ENCODE peak calls at places on chromosomes 7 and 10, in six cellular contexts. One of them, this sample, is unnamed.

GRCh38 chr10:133230387-133231195 is 574 bp downstream of the UTF1 start:
- DNase-seq in neuronal stem cell: no peak
- DNase-seq in GM23248: no peak
- DNase-seq in colonic mucosa: no peak
- DNase-seq in neural progenitor cell: peak; percentile 75
- DNase-seq in mesendoderm: peak; percentile 31
- DNase-seq in this sample: peak; percentile 6

GRCh38 chr7:2004841-2005351 is 227.8 kb downstream of the MAD1L1 start:
- DNase-seq in neuronal stem cell: no peak
- DNase-seq in colonic mucosa: no peak
- DNase-seq in mesendoderm: no peak
- DNase-seq in neural progenitor cell: no peak
- DNase-seq in GM23248: no peak
- DNase-seq in this sample: no peak

GRCh38 chr7:3092468-3092867 is 48.8 kb upstream of the CARD11 start:
- DNase-seq in neural progenitor cell: no peak
- DNase-seq in colonic mucosa: peak; percentile 22
- DNase-seq in GM23248: no peak
- DNase-seq in neuronal stem cell: no peak
- DNase-seq in mesendoderm: no peak
- DNase-seq in this sample: no peak

GRCh38 chr7:99752354-99752753 is 17.4 kb upstream of the CYP3A7 start:
- DNase-seq in neural progenitor cell: no peak
- DNase-seq in GM23248: peak; percentile 26
- DNase-seq in colonic mucosa: peak; percentile 68
- DNase-seq in mesendoderm: no peak
- DNase-seq in neuronal stem cell: no peak
- DNase-seq in this sample: no peak

GRCh38 chr10:114538544-114538906 is 119.5 kb downstream of the ABLIM1 start:
- DNase-seq in neuronal stem cell: no peak
- DNase-seq in colonic mucosa: peak; percentile 90
- DNase-seq in mesendoderm: no peak
- DNase-seq in GM23248: no peak
- DNase-seq in neural progenitor cell: peak; percentile 67
- DNase-seq in this sample: no peak

GRCh38 chr10:61754553-61755540 is 92.1 kb downstream of the CABCOCO1 start:
- DNase-seq in GM23248: peak; percentile 10
- DNase-seq in neural progenitor cell: no peak
- DNase-seq in mesendoderm: no peak
- DNase-seq in colonic mucosa: no peak
- DNase-seq in neuronal stem cell: no peak
- DNase-seq in this sample: peak; percentile 21

GRCh38 chr7:49812534-49812933 is 39.1 kb downstream of the VWC2 start:
- DNase-seq in GM23248: no peak
- DNase-seq in neuronal stem cell: no peak
- DNase-seq in mesendoderm: no peak
- DNase-seq in colonic mucosa: no peak
- DNase-seq in neural progenitor cell: no peak
- DNase-seq in this sample: no peak

GRCh38 chr7:107594961-107595737 is 15.1 kb downstream of the BCAP29 start:
- DNase-seq in neuronal stem cell: no peak
- DNase-seq in neural progenitor cell: no peak
- DNase-seq in mesendoderm: peak; percentile 79
- DNase-seq in GM23248: peak; percentile 96
- DNase-seq in colonic mucosa: no peak
- DNase-seq in this sample: peak; percentile 87

GRCh38 chr10:132199268-132199853 is 12.6 kb downstream of the DPYSL4 start:
- DNase-seq in neuronal stem cell: no peak
- DNase-seq in GM23248: no peak
- DNase-seq in mesendoderm: no peak
- DNase-seq in neural progenitor cell: no peak
- DNase-seq in colonic mucosa: no peak
- DNase-seq in this sample: no peak

GRCh38 chr7:119594956-119595355 is 678.0 kb upstream of the KCND2 start:
- DNase-seq in mesendoderm: peak; percentile 95
- DNase-seq in GM23248: no peak
- DNase-seq in colonic mucosa: no peak
- DNase-seq in neuronal stem cell: no peak
- DNase-seq in neural progenitor cell: peak; percentile 40
- DNase-seq in this sample: no peak

GRCh38 chr7:92340016-92340415 is 94.2 kb downstream of the ANKIB1 start:
- DNase-seq in neuronal stem cell: no peak
- DNase-seq in neural progenitor cell: peak; percentile 4
- DNase-seq in colonic mucosa: no peak
- DNase-seq in mesendoderm: no peak
- DNase-seq in GM23248: no peak
- DNase-seq in this sample: no peak

GRCh38 chr7:48040944-48041664 is 5.8 kb downstream of the C7orf57 start:
- DNase-seq in mesendoderm: no peak
- DNase-seq in neuronal stem cell: no peak
- DNase-seq in colonic mucosa: no peak
- DNase-seq in GM23248: peak; percentile 16
- DNase-seq in neural progenitor cell: no peak
- DNase-seq in this sample: no peak

GRCh38 chr7:114663502-114663901 is 248.9 kb downstream of the FOXP2 start:
- DNase-seq in GM23248: peak; percentile 42
- DNase-seq in neuronal stem cell: peak; percentile 14
- DNase-seq in mesendoderm: peak; percentile 59
- DNase-seq in neural progenitor cell: peak; percentile 34
- DNase-seq in colonic mucosa: no peak
- DNase-seq in this sample: peak; percentile 65

GRCh38 chr7:111082351-111082750 is 8.6 kb upstream of the LRRN3 start:
- DNase-seq in colonic mucosa: no peak
- DNase-seq in neural progenitor cell: peak; percentile 34
- DNase-seq in mesendoderm: no peak
- DNase-seq in neuronal stem cell: no peak
- DNase-seq in GM23248: peak; percentile 71
- DNase-seq in this sample: peak; percentile 76

GRCh38 chr7:68613897-68614296 is 984.4 kb upstream of the AUTS2 start:
- DNase-seq in neuronal stem cell: no peak
- DNase-seq in mesendoderm: no peak
- DNase-seq in colonic mucosa: no peak
- DNase-seq in neural progenitor cell: no peak
- DNase-seq in GM23248: no peak
- DNase-seq in this sample: peak; percentile 36

GRCh38 chr7:44750921-44751571 is 2.4 kb downstream of the ZMIZ2 start:
- DNase-seq in neuronal stem cell: no peak
- DNase-seq in mesendoderm: no peak
- DNase-seq in colonic mucosa: no peak
- DNase-seq in GM23248: no peak
- DNase-seq in neural progenitor cell: no peak
- DNase-seq in this sample: no peak

GRCh38 chr7:133310232-133310852 is 57.5 kb downstream of the EXOC4 start:
- DNase-seq in GM23248: no peak
- DNase-seq in colonic mucosa: no peak
- DNase-seq in neuronal stem cell: no peak
- DNase-seq in neural progenitor cell: no peak
- DNase-seq in mesendoderm: no peak
- DNase-seq in this sample: peak; percentile 19

GRCh38 chr7:133853706-133854276 is 273.3 kb upstream of the LRGUK start:
- DNase-seq in mesendoderm: peak; percentile 77
- DNase-seq in neuronal stem cell: peak; percentile 26
- DNase-seq in GM23248: peak; percentile 87
- DNase-seq in neural progenitor cell: peak; percentile 72
- DNase-seq in colonic mucosa: peak; percentile 61
- DNase-seq in this sample: peak; percentile 82

GRCh38 chr7:87146740-87147386 is 5.4 kb upstream of the DMTF1 start:
- DNase-seq in neural progenitor cell: no peak
- DNase-seq in colonic mucosa: no peak
- DNase-seq in mesendoderm: peak; percentile 10
- DNase-seq in neuronal stem cell: no peak
- DNase-seq in GM23248: no peak
- DNase-seq in this sample: no peak

GRCh38 chr10:50740351-50740688 is 584 bp downstream of the ASAH2B start:
- DNase-seq in colonic mucosa: no peak
- DNase-seq in neural progenitor cell: peak; percentile 6
- DNase-seq in neuronal stem cell: no peak
- DNase-seq in GM23248: peak; percentile 90
- DNase-seq in mesendoderm: no peak
- DNase-seq in this sample: peak; percentile 75

GRCh38 chr7:70614237-70614984 is 517.5 kb upstream of the GALNT17 start:
- DNase-seq in colonic mucosa: peak; percentile 38
- DNase-seq in neural progenitor cell: peak; percentile 81
- DNase-seq in mesendoderm: peak; percentile 75
- DNase-seq in GM23248: peak; percentile 79
- DNase-seq in neuronal stem cell: no peak
- DNase-seq in this sample: peak; percentile 42

GRCh38 chr7:146735992-146736391 is 619.4 kb downstream of the CNTNAP2 start:
- DNase-seq in mesendoderm: no peak
- DNase-seq in neural progenitor cell: no peak
- DNase-seq in GM23248: no peak
- DNase-seq in neuronal stem cell: no peak
- DNase-seq in colonic mucosa: no peak
- DNase-seq in this sample: no peak

GRCh38 chr7:88200793-88201192 is 19.0 kb downstream of the SRI start:
- DNase-seq in GM23248: no peak
- DNase-seq in colonic mucosa: no peak
- DNase-seq in neuronal stem cell: no peak
- DNase-seq in neural progenitor cell: peak; percentile 69
- DNase-seq in mesendoderm: peak; percentile 38
- DNase-seq in this sample: no peak

GRCh38 chr7:12297709-12298108 is 86.6 kb downstream of the TMEM106B start:
- DNase-seq in neural progenitor cell: no peak
- DNase-seq in GM23248: no peak
- DNase-seq in colonic mucosa: no peak
- DNase-seq in neuronal stem cell: no peak
- DNase-seq in mesendoderm: peak; percentile 66
- DNase-seq in this sample: no peak

DNA sequence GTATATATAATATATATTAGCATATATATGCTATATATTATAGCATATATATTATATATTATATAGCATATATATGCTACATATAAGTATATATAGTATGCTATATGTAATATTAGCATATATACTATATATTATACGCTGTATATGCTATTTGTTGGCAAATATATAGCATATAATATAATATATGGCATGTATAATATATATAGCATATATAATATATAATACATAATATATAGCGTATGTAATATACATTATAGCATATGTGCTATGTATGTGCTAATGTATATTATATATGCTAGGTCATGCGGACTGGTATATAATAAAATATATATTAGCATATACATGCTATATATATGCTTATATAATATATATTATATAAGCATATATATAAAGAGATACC is 72.8 kb downstream of the KMT2E start:
- DNase-seq in neural progenitor cell: no peak
- DNase-seq in neuronal stem cell: no peak
- DNase-seq in mesendoderm: no peak
- DNase-seq in GM23248: no peak
- DNase-seq in colonic mucosa: no peak
- DNase-seq in this sample: no peak
- H3K36me3 ChIP-seq in neural progenitor cell: peaks cover 40% of the 10 kb centered on the region
- H3K36me3 ChIP-seq in neuronal stem cell: peaks cover 11% of the 10 kb centered on the region
- H3K36me3 ChIP-seq in mesendoderm: peaks cover 3% of the 10 kb centered on the region
- H3K36me3 ChIP-seq in GM23248: peaks cover 67% of the 10 kb centered on the region
- H3K36me3 ChIP-seq in colonic mucosa: peaks cover 10% of the 10 kb centered on the region
- H3K36me3 ChIP-seq in this sample: peaks cover 66% of the 10 kb centered on the region

GRCh38 chr10:43403911-43404674 is 4.9 kb downstream of the HNRNPF start:
- DNase-seq in neural progenitor cell: no peak
- DNase-seq in GM23248: peak; percentile 29
- DNase-seq in mesendoderm: no peak
- DNase-seq in colonic mucosa: no peak
- DNase-seq in neuronal stem cell: no peak
- DNase-seq in this sample: no peak
- H3K9ac ChIP-seq in neural progenitor cell: no peak overlapping the region
- H3K9ac ChIP-seq in GM23248: peak overlapping the region; percentile 100
- H3K9ac ChIP-seq in mesendoderm: no peak overlapping the region
- H3K9ac ChIP-seq in colonic mucosa: peak overlapping the region; percentile 17
- H3K9ac ChIP-seq in neuronal stem cell: no peak overlapping the region
- H3K9ac ChIP-seq in this sample: peak overlapping the region; percentile 41

GRCh38 chr7:54546081-54546985 is 4.2 kb downstream of the VSTM2A start:
- DNase-seq in neural progenitor cell: peak; percentile 89
- DNase-seq in GM23248: no peak
- DNase-seq in neuronal stem cell: peak; percentile 61
- DNase-seq in colonic mucosa: no peak
- DNase-seq in mesendoderm: peak; percentile 86
- DNase-seq in this sample: no peak
- H3K4me3 ChIP-seq in neural progenitor cell: peak overlapping the region; percentile 64
- H3K4me3 ChIP-seq in GM23248: no peak overlapping the region
- H3K4me3 ChIP-seq in neuronal stem cell: peak overlapping the region; percentile 31
- H3K4me3 ChIP-seq in colonic mucosa: peak overlapping the region; percentile 20
- H3K4me3 ChIP-seq in mesendoderm: peak overlapping the region; percentile 35
- H3K4me3 ChIP-seq in this sample: no peak overlapping the region

GRCh38 chr7:30605832-30606231 is 11.2 kb downstream of the GARS1 start:
- DNase-seq in neural progenitor cell: no peak
- DNase-seq in mesendoderm: no peak
- DNase-seq in neuronal stem cell: no peak
- DNase-seq in GM23248: peak; percentile 38
- DNase-seq in colonic mucosa: no peak
- DNase-seq in this sample: no peak
- H3K36me3 ChIP-seq in neural progenitor cell: peaks cover 31% of the 10 kb centered on the region
- H3K36me3 ChIP-seq in mesendoderm: peaks cover 7% of the 10 kb centered on the region
- H3K36me3 ChIP-seq in neuronal stem cell: peaks cover 9% of the 10 kb centered on the region
- H3K36me3 ChIP-seq in GM23248: peaks cover 97% of the 10 kb centered on the region
- H3K36me3 ChIP-seq in colonic mucosa: no peaks in the 10 kb centered on the region
- H3K36me3 ChIP-seq in this sample: peaks cover 97% of the 10 kb centered on the region

GRCh38 chr7:923108-924041 is 31.1 kb downstream of the ADAP1 start:
- DNase-seq in neuronal stem cell: no peak
- DNase-seq in neural progenitor cell: no peak
- DNase-seq in colonic mucosa: peak; percentile 94
- DNase-seq in mesendoderm: peak; percentile 48
- DNase-seq in GM23248: peak; percentile 44
- DNase-seq in this sample: no peak
- H3K9ac ChIP-seq in neuronal stem cell: no peak overlapping the region
- H3K9ac ChIP-seq in neural progenitor cell: no peak overlapping the region
- H3K9ac ChIP-seq in colonic mucosa: peak overlapping the region; percentile 76
- H3K9ac ChIP-seq in mesendoderm: no peak overlapping the region
- H3K9ac ChIP-seq in GM23248: no peak overlapping the region
- H3K9ac ChIP-seq in this sample: no peak overlapping the region

DNA sequence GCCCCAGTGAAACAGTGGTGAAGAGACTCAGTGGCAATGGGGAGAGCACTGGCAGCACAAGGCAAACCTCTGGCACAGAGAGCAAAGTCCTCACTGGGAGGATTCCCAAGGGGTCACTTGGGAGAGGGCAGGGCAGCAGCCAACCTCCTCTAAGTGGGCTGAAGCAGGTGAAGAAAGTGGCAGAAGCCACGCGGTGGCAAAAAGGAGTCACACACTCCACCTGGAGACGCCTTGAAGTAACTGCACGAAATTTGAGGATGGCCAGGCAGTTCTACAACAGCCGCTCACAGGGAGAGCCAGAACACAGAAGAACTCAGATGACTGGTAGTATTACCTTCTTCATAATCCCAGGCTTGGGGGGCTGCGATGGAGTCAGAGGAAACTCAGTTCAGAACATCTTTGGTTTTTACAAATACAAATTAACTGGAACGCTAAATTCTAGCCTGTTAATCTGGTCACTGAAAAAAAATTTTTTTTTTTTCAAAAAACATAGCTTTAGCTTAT is 603 bp upstream of the IL6 start:
- DNase-seq in neural progenitor cell: peak; percentile 71
- DNase-seq in neuronal stem cell: peak; percentile 35
- DNase-seq in mesendoderm: peak; percentile 94
- DNase-seq in GM23248: peak; percentile 91
- DNase-seq in colonic mucosa: no peak
- DNase-seq in this sample: peak; percentile 87
- H3K4me3 ChIP-seq in neural progenitor cell: peak overlapping the region; percentile 17
- H3K4me3 ChIP-seq in neuronal stem cell: no peak overlapping the region
- H3K4me3 ChIP-seq in mesendoderm: no peak overlapping the region
- H3K4me3 ChIP-seq in GM23248: peak overlapping the region; percentile 78
- H3K4me3 ChIP-seq in colonic mucosa: no peak overlapping the region
- H3K4me3 ChIP-seq in this sample: peak overlapping the region; percentile 88

GRCh38 chr7:131400833-131401593 is 73.3 kb downstream of the MKLN1 start:
- DNase-seq in neuronal stem cell: no peak
- DNase-seq in GM23248: peak; percentile 46
- DNase-seq in neural progenitor cell: no peak
- DNase-seq in colonic mucosa: no peak
- DNase-seq in mesendoderm: no peak
- DNase-seq in this sample: peak; percentile 68
- H3K36me3 ChIP-seq in neuronal stem cell: peaks cover 5% of the 10 kb centered on the region
- H3K36me3 ChIP-seq in GM23248: peaks cover 41% of the 10 kb centered on the region
- H3K36me3 ChIP-seq in neural progenitor cell: peaks cover 21% of the 10 kb centered on the region
- H3K36me3 ChIP-seq in colonic mucosa: no peaks in the 10 kb centered on the region
- H3K36me3 ChIP-seq in mesendoderm: no peaks in the 10 kb centered on the region
- H3K36me3 ChIP-seq in this sample: peaks cover 55% of the 10 kb centered on the region